ENCODE peak calls at places on chromosome 13, in four cellular contexts. T is Karpas-422, S is astrocyte, B is osteoblast. D is an unnamed sample.

GRCh38 chr13:98541701-98542203 is 35.2 kb downstream of the STK24 start:
- DNase-seq in B (no peak), S (no peak), T (no peak), D (no peak)

GRCh38 chr13:68304287-68304893 is 1074.3 kb upstream of the PCDH9 start:
- DNase-seq in S (peak), B (no peak), T (peak), D (peak)

GRCh38 chr13:48369988-48370387 is 42.9 kb downstream of the LPAR6 start:
- DNase-seq in B (no peak), S (no peak), T (no peak), D (no peak)

GRCh38 chr13:37085656-37086055 is 19.8 kb downstream of the CSNK1A1L start:
- DNase-seq in S (no peak), B (no peak), T (no peak), D (no peak)

GRCh38 chr13:70366720-70367119 is 258.5 kb upstream of the KLHL1 start:
- DNase-seq in T (no peak), S (no peak), B (no peak), D (no peak)

GRCh38 chr13:44159633-44160279 is 213.9 kb upstream of the SERP2 start:
- DNase-seq in B (no peak), S (no peak), T (no peak), D (no peak)

GRCh38 chr13:54945978-54946377 is 1917.4 kb downstream of the OLFM4 start:
- DNase-seq in S (no peak), T (no peak), B (no peak), D (no peak)

GRCh38 chr13:38951525-38952313 is 38.9 kb downstream of the STOML3 start:
- DNase-seq in S (no peak), T (no peak), B (no peak), D (no peak)

GRCh38 chr13:61777281-61777680 is 361.6 kb upstream of the PCDH20 start:
- DNase-seq in B (no peak), S (peak), T (no peak), D (no peak)

GRCh38 chr13:54989418-54989817 is 1960.8 kb downstream of the OLFM4 start:
- DNase-seq in S (no peak), T (no peak), B (no peak), D (no peak)

GRCh38 chr13:73991884-73992283 is 142.3 kb downstream of the KLF12 start:
- DNase-seq in S (no peak), B (no peak), T (peak), D (peak)

GRCh38 chr13:81671103-81671502 is 1330.2 kb upstream of the SPRY2 start:
- DNase-seq in T (no peak), S (no peak), B (no peak), D (no peak)

GRCh38 chr13:98878421-98879126 is 99.3 kb downstream of the DOCK9 start:
- DNase-seq in T (no peak), B (no peak), S (no peak), D (no peak)

GRCh38 chr13:40059540-40060232 is 404.2 kb downstream of the COG6 start:
- DNase-seq in B (no peak), S (no peak), T (no peak), D (no peak)

GRCh38 chr13:105202384-105202783 is 1333.1 kb downstream of the EFNB2 start:
- DNase-seq in B (no peak), T (no peak), S (peak), D (no peak)

GRCh38 chr13:47518530-47518929 is 482.5 kb downstream of the SUCLA2 start:
- DNase-seq in T (no peak), S (no peak), B (no peak), D (no peak)

GRCh38 chr13:109162248-109163051 is 533.0 kb downstream of the MYO16 start:
- DNase-seq in S (no peak), T (peak), B (no peak), D (peak)

GRCh38 chr13:20064128-20064527 is 96.7 kb downstream of the GJA3 start:
- DNase-seq in B (peak), S (peak), T (no peak), D (no peak)

GRCh38 chr13:20054586-20054985 is 96.1 kb downstream of the ZMYM2 start:
- DNase-seq in B (no peak), T (no peak), S (no peak), D (no peak)

GRCh38 chr13:46614582-46614981 is 61.6 kb downstream of the LRCH1 start:
- DNase-seq in T (no peak), S (peak), B (peak), D (no peak)

GRCh38 chr13:110368408-110368807 is 61.3 kb downstream of the COL4A2 start:
- DNase-seq in T (no peak), B (no peak), S (no peak), D (no peak)

GRCh38 chr13:109780880-109781383 is 5.5 kb downstream of the IRS2 start:
- DNase-seq in T (no peak), B (no peak), S (no peak), D (no peak)

GRCh38 chr13:52600666-52601065 is 41.6 kb upstream of the HNRNPA1L2 start:
- DNase-seq in B (peak), S (no peak), T (no peak), D (no peak)
- H2AFZ ChIP-seq in B (peak), S (peak), T (no peak), D (no peak)

GRCh38 chr13:72726721-72727416 is 560 bp downstream of the MZT1 start:
- DNase-seq in B (peak), T (peak), S (no peak), D (peak)
- H2AFZ ChIP-seq in B (peak), T (peak), S (peak), D (peak)

DNA sequence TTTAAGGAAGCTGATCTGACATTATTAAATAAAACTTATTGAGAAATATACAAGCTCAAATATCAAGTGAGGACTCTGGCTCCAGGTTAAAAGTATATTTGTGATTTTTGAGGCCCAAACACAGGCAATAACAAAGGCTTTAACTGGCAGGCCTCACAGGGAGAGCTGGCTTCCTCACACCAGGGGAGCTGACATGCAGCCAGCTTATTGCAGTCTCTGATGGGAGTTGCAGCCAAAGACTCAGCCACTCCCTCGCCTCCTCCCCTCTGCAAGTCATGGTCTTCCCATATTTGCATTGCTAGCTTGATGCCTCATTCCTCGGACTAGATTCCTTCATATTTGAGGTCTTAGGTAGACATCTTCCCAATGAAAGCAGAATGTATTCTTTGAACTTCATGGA is 647.1 kb upstream of the SLITRK6 start:
- DNase-seq in T (no peak), S (peak), B (no peak), D (no peak)
- H2AFZ ChIP-seq in T (peak), S (peak), B (no peak), D (no peak)

DNA sequence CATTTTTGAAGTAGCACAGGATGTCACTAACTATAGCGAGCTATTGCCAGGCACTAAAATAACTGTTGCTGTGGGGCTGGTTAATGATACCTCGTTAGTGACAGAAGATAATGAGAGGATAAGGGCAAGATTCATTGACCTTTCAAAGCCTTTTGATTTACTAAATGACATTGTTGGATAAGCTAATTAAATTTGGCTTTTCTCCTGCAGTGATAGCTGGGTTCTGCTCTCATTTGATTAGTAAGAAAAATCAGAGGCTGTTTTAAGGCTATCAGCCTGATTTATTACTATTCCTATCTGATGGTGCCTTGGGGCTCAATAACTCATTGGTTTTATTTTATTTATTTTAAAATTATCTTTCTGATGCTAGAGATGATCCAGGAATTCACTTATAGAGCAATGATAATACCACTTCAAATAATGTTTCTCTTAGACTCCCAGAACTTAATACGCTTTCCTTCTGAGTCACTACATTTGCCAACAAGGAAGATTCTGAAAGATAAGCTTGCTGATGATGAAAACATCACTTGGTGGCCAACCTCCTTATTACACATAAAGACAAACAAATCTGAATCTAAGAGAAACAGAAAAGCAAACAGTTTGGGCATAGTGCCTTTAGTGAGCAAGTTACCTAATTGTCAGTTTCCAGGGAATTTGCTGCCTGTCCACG is 501.3 kb upstream of the ARGLU1 start:
- DNase-seq in B (no peak), S (peak), T (no peak), D (peak)
- H2AFZ ChIP-seq in B (no peak), S (no peak), T (no peak), D (peak)

GRCh38 chr13:21606781-21607180 is 2.8 kb upstream of the MICU2 start:
- DNase-seq in B (no peak), S (no peak), T (no peak), D (no peak)
- H2AFZ ChIP-seq in B (peak), S (no peak), T (peak), D (peak)

DNA sequence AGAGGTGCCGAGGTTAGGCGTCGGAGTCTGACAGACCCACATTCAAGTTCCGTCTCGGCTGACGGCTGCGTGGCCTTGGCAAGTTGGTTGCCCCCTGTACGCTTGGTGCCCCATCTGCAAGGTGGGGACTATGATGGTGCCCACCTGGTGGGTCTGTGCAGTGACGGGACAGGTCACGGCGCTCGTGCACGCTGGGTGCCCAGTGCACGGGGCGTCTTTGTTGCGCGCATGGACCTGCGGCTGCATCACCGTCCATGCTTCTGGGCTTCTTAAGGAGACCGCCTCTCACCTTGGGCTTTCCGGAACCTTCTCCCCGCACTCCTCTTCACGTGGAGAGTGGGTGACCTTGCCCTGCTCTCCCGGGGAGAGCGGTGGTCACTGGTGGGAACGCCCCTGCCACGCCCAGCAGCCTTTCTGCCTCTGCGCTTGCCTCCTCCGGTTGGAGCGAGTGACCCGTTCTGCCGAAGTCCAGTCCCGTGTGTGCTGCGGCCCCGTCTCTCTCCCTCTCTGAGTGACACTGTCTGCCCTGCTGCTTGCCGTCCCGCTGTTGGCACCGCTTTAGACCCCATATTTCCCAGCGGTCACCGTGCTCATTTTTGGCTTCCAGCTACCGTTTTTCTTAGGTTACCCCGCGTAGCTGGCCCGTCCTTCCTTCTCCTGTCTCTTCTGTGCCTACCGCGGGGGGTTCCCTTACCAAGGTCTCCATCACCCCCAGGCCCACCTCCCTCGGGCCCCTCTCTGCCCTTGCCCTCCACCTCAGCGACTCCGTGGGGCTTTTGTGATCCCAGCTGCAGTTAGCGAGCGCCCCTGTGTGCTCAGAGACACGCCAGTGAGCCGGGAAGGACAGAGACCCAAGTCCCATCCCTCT is 6.4 kb downstream of the ATP11A start:
- DNase-seq in T (no peak), B (peak), S (no peak), D (no peak)
- H2AFZ ChIP-seq in T (no peak), B (no peak), S (no peak), D (no peak)

GRCh38 chr13:24998433-24998832 is 97.5 kb upstream of the PABPC3 start:
- DNase-seq in B (no peak), S (no peak), T (no peak), D (no peak)
- H2AFZ ChIP-seq in B (no peak), S (no peak), T (no peak), D (no peak)

DNA sequence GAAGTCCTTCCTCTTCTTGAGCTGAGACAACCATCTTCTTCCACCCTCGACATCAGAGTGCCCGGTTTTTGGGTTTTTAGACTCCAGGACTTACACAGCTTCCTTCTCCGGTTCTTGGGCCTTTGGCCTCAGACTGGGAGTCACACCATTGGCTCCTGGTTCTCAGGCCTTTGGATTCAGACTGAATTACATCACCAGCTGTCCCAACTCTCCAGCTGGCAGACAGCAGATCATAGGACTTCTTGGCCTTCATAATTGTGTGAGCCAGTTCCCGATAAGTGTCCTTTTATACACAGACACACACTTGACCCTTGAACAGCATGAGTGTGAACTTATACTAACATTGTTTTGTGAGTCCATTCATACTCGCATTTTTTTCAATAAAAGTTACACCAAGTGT is 166.0 kb upstream of the UBL3 start:
- DNase-seq in S (no peak), B (no peak), T (no peak), D (no peak)
- H2AFZ ChIP-seq in S (no peak), B (peak), T (no peak), D (no peak)

GRCh38 chr13:92592757-92593156 is 633.9 kb upstream of the GPC6 start:
- DNase-seq in S (no peak), B (no peak), T (no peak), D (no peak)
- H2AFZ ChIP-seq in S (no peak), B (no peak), T (no peak), D (no peak)

D was measured in OCI-LY7.